ENCODE peak calls at places on chromosomes 13 and 19, in five cellular contexts. One of them, this sample, is unnamed.
A peak's percentile ranks its signal among the peaks of the same experiment; 100 is the strongest.

GRCh38 chr19:35959040-35959967 is 23.1 kb downstream of the LRFN3 start:
- DNase-seq in WTC11: peak; percentile 47
- DNase-seq in GM12878: no peak
- DNase-seq in A549: no peak
- DNase-seq in K562: peak; percentile 41
- DNase-seq in this sample: no peak

GRCh38 chr19:3955688-3956087 is 15.2 kb downstream of the DAPK3 start:
- DNase-seq in WTC11: no peak
- DNase-seq in GM12878: no peak
- DNase-seq in A549: no peak
- DNase-seq in K562: no peak
- DNase-seq in this sample: no peak

GRCh38 chr13:70995338-70995737 is 871.7 kb downstream of the DACH1 start:
- DNase-seq in WTC11: no peak
- DNase-seq in GM12878: no peak
- DNase-seq in A549: no peak
- DNase-seq in K562: no peak
- DNase-seq in this sample: no peak

GRCh38 chr13:99646866-99647592 is 145.8 kb downstream of the TM9SF2 start:
- DNase-seq in WTC11: no peak
- DNase-seq in GM12878: no peak
- DNase-seq in A549: no peak
- DNase-seq in K562: no peak
- DNase-seq in this sample: no peak

GRCh38 chr13:101204270-101205011 is 211.9 kb downstream of the NALCN start:
- DNase-seq in WTC11: no peak
- DNase-seq in GM12878: no peak
- DNase-seq in A549: no peak
- DNase-seq in K562: no peak
- DNase-seq in this sample: no peak

GRCh38 chr13:98970293-98970692 is 7.6 kb downstream of the DOCK9 start:
- DNase-seq in WTC11: no peak
- DNase-seq in GM12878: no peak
- DNase-seq in A549: no peak
- DNase-seq in K562: no peak
- DNase-seq in this sample: no peak

GRCh38 chr13:98540476-98540875 is 36.4 kb downstream of the STK24 start:
- DNase-seq in WTC11: no peak
- DNase-seq in GM12878: no peak
- DNase-seq in A549: no peak
- DNase-seq in K562: no peak
- DNase-seq in this sample: no peak

GRCh38 chr19:8334458-8335342 is 8.4 kb downstream of the KANK3 start:
- DNase-seq in WTC11: peak; percentile 78
- DNase-seq in GM12878: no peak
- DNase-seq in A549: peak; percentile 84
- DNase-seq in K562: peak; percentile 54
- DNase-seq in this sample: peak; percentile 27

GRCh38 chr13:30587231-30587630 is 30.5 kb upstream of the USPL1 start:
- DNase-seq in WTC11: no peak
- DNase-seq in GM12878: no peak
- DNase-seq in A549: no peak
- DNase-seq in K562: no peak
- DNase-seq in this sample: no peak

GRCh38 chr13:94860981-94861407 is 148.6 kb upstream of the SOX21 start:
- DNase-seq in WTC11: no peak
- DNase-seq in GM12878: no peak
- DNase-seq in A549: no peak
- DNase-seq in K562: no peak
- DNase-seq in this sample: no peak

GRCh38 chr13:50123862-50124535 is 108.8 kb downstream of the KCNRG start:
- DNase-seq in WTC11: peak; percentile 87
- DNase-seq in GM12878: no peak
- DNase-seq in A549: peak; percentile 93
- DNase-seq in K562: peak; percentile 88
- DNase-seq in this sample: peak; percentile 90

GRCh38 chr13:39684531-39685137 is 29.2 kb downstream of the COG6 start:
- DNase-seq in WTC11: no peak
- DNase-seq in GM12878: no peak
- DNase-seq in A549: peak; percentile 28
- DNase-seq in K562: peak; percentile 5
- DNase-seq in this sample: peak; percentile 31

GRCh38 chr19:14566712-14567077 is 5.2 kb downstream of the NDUFB7 start:
- DNase-seq in WTC11: no peak
- DNase-seq in GM12878: no peak
- DNase-seq in A549: no peak
- DNase-seq in K562: no peak
- DNase-seq in this sample: no peak

GRCh38 chr13:105346141-105346766 is 1189.2 kb downstream of the EFNB2 start:
- DNase-seq in WTC11: no peak
- DNase-seq in GM12878: no peak
- DNase-seq in A549: peak; percentile 33
- DNase-seq in K562: no peak
- DNase-seq in this sample: peak; percentile 0

GRCh38 chr19:8392017-8392591 is 1.9 kb downstream of the RAB11B start:
- DNase-seq in WTC11: no peak
- DNase-seq in GM12878: no peak
- DNase-seq in A549: no peak
- DNase-seq in K562: no peak
- DNase-seq in this sample: no peak

GRCh38 chr13:25335856-25336255 is 34.4 kb downstream of the NUP58 start:
- DNase-seq in WTC11: no peak
- DNase-seq in GM12878: no peak
- DNase-seq in A549: no peak
- DNase-seq in K562: no peak
- DNase-seq in this sample: no peak

GRCh38 chr19:46081928-46082727 is 41.3 kb upstream of the IGFL4 start:
- DNase-seq in WTC11: no peak
- DNase-seq in GM12878: peak; percentile 8
- DNase-seq in A549: peak; percentile 75
- DNase-seq in K562: peak; percentile 36
- DNase-seq in this sample: peak; percentile 41

GRCh38 chr19:15187026-15188007 is 13.5 kb downstream of the NOTCH3 start:
- DNase-seq in WTC11: peak; percentile 61
- DNase-seq in GM12878: no peak
- DNase-seq in A549: peak; percentile 42
- DNase-seq in K562: peak; percentile 64
- DNase-seq in this sample: no peak

GRCh38 chr13:49357694-49358093 is 86.2 kb downstream of the CAB39L start:
- DNase-seq in WTC11: no peak
- DNase-seq in GM12878: no peak
- DNase-seq in A549: no peak
- DNase-seq in K562: no peak
- DNase-seq in this sample: no peak

GRCh38 chr19:38006361-38007045 is 99.5 kb downstream of the SIPA1L3 start:
- DNase-seq in WTC11: no peak
- DNase-seq in GM12878: peak; percentile 52
- DNase-seq in A549: no peak
- DNase-seq in K562: no peak
- DNase-seq in this sample: peak; percentile 72

GRCh38 chr13:71879129-71879535 is 12.1 kb upstream of the DACH1 start:
- DNase-seq in WTC11: no peak
- DNase-seq in GM12878: no peak
- DNase-seq in A549: peak; percentile 10
- DNase-seq in K562: peak; percentile 27
- DNase-seq in this sample: peak; percentile 27

GRCh38 chr19:17091758-17092333 is 16.3 kb downstream of the MYO9B start:
- DNase-seq in WTC11: no peak
- DNase-seq in GM12878: no peak
- DNase-seq in A549: no peak
- DNase-seq in K562: peak; percentile 25
- DNase-seq in this sample: no peak

GRCh38 chr19:38769635-38770211 is 3.6 kb downstream of the LGALS7 start:
- DNase-seq in WTC11: peak; percentile 92
- DNase-seq in GM12878: no peak
- DNase-seq in A549: peak; percentile 85
- DNase-seq in K562: peak; percentile 71
- DNase-seq in this sample: no peak

GRCh38 chr13:30766957-30767603 is 31.7 kb downstream of the ALOX5AP start:
- DNase-seq in WTC11: no peak
- DNase-seq in GM12878: peak; percentile 59
- DNase-seq in A549: no peak
- DNase-seq in K562: no peak
- DNase-seq in this sample: no peak

GRCh38 chr13:41678842-41679241 is 221.5 kb downstream of the RGCC start:
- DNase-seq in WTC11: no peak
- DNase-seq in GM12878: no peak
- DNase-seq in A549: no peak
- DNase-seq in K562: no peak
- DNase-seq in this sample: no peak

GRCh38 chr13:41675306-41675705 is 218.0 kb downstream of the RGCC start:
- DNase-seq in WTC11: no peak
- DNase-seq in GM12878: no peak
- DNase-seq in A549: no peak
- DNase-seq in K562: no peak
- DNase-seq in this sample: no peak

GRCh38 chr13:41680900-41681299 is 223.6 kb downstream of the RGCC start:
- DNase-seq in WTC11: peak; percentile 13
- DNase-seq in GM12878: no peak
- DNase-seq in A549: no peak
- DNase-seq in K562: no peak
- DNase-seq in this sample: no peak

GRCh38 chr13:41681587-41681986 is 224.2 kb downstream of the RGCC start:
- DNase-seq in WTC11: no peak
- DNase-seq in GM12878: no peak
- DNase-seq in A549: no peak
- DNase-seq in K562: no peak
- DNase-seq in this sample: no peak

DNA sequence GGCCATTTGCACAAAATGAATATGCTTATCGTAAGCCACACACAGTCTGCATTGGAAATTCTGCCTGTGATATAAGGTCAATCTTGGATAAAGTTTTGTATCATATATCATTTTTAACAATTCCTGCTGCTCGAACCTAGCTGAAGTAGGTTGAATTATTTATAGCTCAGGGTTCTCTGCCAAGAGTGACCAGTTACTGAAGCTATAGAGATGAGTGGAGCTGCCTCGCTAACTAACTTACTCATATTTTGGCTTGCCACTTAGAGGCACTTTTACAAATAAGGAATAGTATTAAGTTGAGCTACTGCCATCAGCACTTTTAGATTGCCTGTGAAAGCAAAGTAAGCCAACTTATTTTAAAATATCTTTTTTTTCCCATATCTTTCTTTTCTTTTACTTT is 221.0 kb downstream of the RGCC start:
- DNase-seq in WTC11: no peak
- DNase-seq in GM12878: no peak
- DNase-seq in A549: no peak
- DNase-seq in K562: no peak
- DNase-seq in this sample: no peak
- TF ChIP-seq ESRRA in WTC11: no peak
- TF ChIP-seq ESRRA in GM12878: no peak
- TF ChIP-seq ESRRA in A549: no peak
- TF ChIP-seq ESRRA in K562: no peak
- TF ChIP-seq ESRRA in this sample: no peak

DNA sequence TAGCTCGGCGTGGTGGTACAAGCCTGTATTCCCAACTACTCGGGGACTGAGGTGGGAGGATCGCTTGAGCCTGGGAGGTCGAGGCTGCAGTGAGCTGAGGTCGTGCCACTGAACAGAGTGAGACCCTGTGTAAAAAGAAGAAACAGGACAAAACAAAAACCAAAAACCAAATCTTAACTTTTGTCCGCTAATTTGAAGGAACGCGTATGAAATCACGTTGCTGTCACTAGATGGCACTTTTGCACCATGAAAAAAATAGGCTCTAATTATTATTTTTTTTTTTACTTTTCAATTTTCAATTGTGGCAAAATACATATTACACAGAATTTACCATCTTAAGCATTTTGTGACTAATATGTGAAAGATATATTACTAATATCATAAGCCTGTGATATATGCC is 17.6 kb upstream of the ZNF835 start:
- DNase-seq in WTC11: no peak
- DNase-seq in GM12878: no peak
- DNase-seq in A549: no peak
- DNase-seq in K562: no peak
- DNase-seq in this sample: no peak
- TF ChIP-seq CTCF in WTC11: no peak
- TF ChIP-seq CTCF in GM12878: no peak
- TF ChIP-seq CTCF in A549: no peak
- TF ChIP-seq CTCF in K562: no peak
- TF ChIP-seq CTCF in this sample: no peak

DNA sequence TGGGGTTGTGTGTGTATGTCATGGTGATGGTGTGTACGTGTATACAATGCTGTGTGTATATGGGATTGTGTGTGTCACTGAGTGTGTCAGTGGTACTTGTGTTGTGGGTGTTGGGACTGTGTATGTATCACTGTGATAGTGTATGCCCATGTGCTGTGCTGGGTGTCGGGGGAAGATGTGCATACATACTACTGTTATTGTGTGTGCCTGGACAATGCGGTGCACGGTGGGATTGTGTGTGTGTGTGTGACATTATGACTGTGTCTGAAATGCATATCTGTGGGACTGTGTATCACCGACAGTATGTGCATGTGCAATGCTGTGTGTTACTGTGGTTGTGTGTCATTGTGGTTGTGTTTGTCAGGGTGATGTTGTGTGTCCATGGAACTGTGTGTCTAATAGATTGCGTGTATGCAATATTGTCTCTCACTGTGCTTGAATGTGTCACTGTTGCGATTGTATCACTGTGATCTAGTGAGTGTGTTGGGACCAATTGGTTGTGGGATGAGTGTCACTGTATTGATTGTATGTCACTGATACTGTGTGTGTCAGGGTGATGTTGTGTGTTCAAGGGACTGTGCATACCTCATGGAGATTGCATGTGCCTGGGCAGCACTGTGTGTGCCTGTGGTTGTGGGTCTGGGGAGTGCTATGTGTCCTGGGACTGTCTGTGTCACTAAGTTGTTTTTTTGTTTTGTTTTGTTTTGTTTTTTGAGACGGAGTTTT is 11.1 kb upstream of the BBC3 start:
- DNase-seq in WTC11: no peak
- DNase-seq in GM12878: no peak
- DNase-seq in A549: peak; percentile 49
- DNase-seq in K562: no peak
- DNase-seq in this sample: no peak
- TF ChIP-seq ESRRA in WTC11: no peak
- TF ChIP-seq ESRRA in GM12878: no peak
- TF ChIP-seq ESRRA in A549: no peak
- TF ChIP-seq ESRRA in K562: no peak
- TF ChIP-seq ESRRA in this sample: no peak

GRCh38 chr19:44577566-44577874 is 35.8 kb upstream of the IGSF23 start:
- DNase-seq in WTC11: no peak
- DNase-seq in GM12878: no peak
- DNase-seq in A549: no peak
- DNase-seq in K562: no peak
- DNase-seq in this sample: no peak

GRCh38 chr19:44574201-44574950 is 39.0 kb upstream of the IGSF23 start:
- DNase-seq in WTC11: no peak
- DNase-seq in GM12878: no peak
- DNase-seq in A549: no peak
- DNase-seq in K562: no peak
- DNase-seq in this sample: no peak

GRCh38 chr19:44579663-44580365 is 33.5 kb upstream of the IGSF23 start:
- DNase-seq in WTC11: no peak
- DNase-seq in GM12878: no peak
- DNase-seq in A549: no peak
- DNase-seq in K562: no peak
- DNase-seq in this sample: no peak

GRCh38 chr19:44575116-44575700 is 38.2 kb upstream of the IGSF23 start:
- DNase-seq in WTC11: no peak
- DNase-seq in GM12878: no peak
- DNase-seq in A549: peak; percentile 44
- DNase-seq in K562: no peak
- DNase-seq in this sample: no peak

GRCh38 chr19:44576843-44577565 is 36.4 kb upstream of the IGSF23 start:
- DNase-seq in WTC11: peak; percentile 64
- DNase-seq in GM12878: no peak
- DNase-seq in A549: peak; percentile 81
- DNase-seq in K562: peak; percentile 66
- DNase-seq in this sample: peak; percentile 65
- TF ChIP-seq CTCF in WTC11: peak; percentile 28
- TF ChIP-seq CTCF in GM12878: peak; percentile 53
- TF ChIP-seq CTCF in A549: peak; percentile 86
- TF ChIP-seq CTCF in K562: peak; percentile 79
- TF ChIP-seq CTCF in this sample: peak; percentile 90

This sample was measured in HepG2.